ENCODE peak calls at places on chromosome 1, in seven cellular contexts. One of them, this sample, is unnamed.

GRCh38 chr1:68217060-68217554 is 15.2 kb downstream of the WLS start:
- DNase-seq in transverse colon: no peak
- DNase-seq in heart right ventricle: no peak
- DNase-seq in lower lobe of right lung: no peak
- DNase-seq in HCT116: no peak
- DNase-seq in epithelial cell of proximal tubule: no peak
- DNase-seq in AG09309: no peak
- DNase-seq in this sample: no peak

GRCh38 chr1:151340870-151341754 is 5.9 kb downstream of the RFX5 start:
- DNase-seq in epithelial cell of proximal tubule: peak
- DNase-seq in heart right ventricle: peak
- DNase-seq in AG09309: peak
- DNase-seq in transverse colon: peak
- DNase-seq in lower lobe of right lung: no peak
- DNase-seq in HCT116: peak
- DNase-seq in this sample: no peak

GRCh38 chr1:154386643-154387352 is 18.3 kb upstream of the IL6R start:
- DNase-seq in HCT116: no peak
- DNase-seq in transverse colon: peak
- DNase-seq in heart right ventricle: no peak
- DNase-seq in AG09309: no peak
- DNase-seq in epithelial cell of proximal tubule: no peak
- DNase-seq in lower lobe of right lung: no peak
- DNase-seq in this sample: no peak

GRCh38 chr1:89808429-89809117 is 12.3 kb upstream of the LRRC8D start:
- DNase-seq in transverse colon: no peak
- DNase-seq in HCT116: no peak
- DNase-seq in heart right ventricle: no peak
- DNase-seq in epithelial cell of proximal tubule: no peak
- DNase-seq in AG09309: no peak
- DNase-seq in lower lobe of right lung: no peak
- DNase-seq in this sample: no peak

GRCh38 chr1:5991784-5992033 is 516 bp downstream of the NPHP4 start:
- DNase-seq in epithelial cell of proximal tubule: no peak
- DNase-seq in HCT116: no peak
- DNase-seq in lower lobe of right lung: peak
- DNase-seq in transverse colon: peak
- DNase-seq in AG09309: no peak
- DNase-seq in heart right ventricle: no peak
- DNase-seq in this sample: no peak

GRCh38 chr1:39788758-39789570 is at the start of gene BMP8B:
- DNase-seq in HCT116: peak
- DNase-seq in epithelial cell of proximal tubule: no peak
- DNase-seq in lower lobe of right lung: peak
- DNase-seq in heart right ventricle: peak
- DNase-seq in AG09309: no peak
- DNase-seq in transverse colon: peak
- DNase-seq in this sample: no peak

GRCh38 chr1:212487774-212488435 is 55.2 kb downstream of the NENF start:
- DNase-seq in AG09309: no peak
- DNase-seq in HCT116: no peak
- DNase-seq in transverse colon: no peak
- DNase-seq in heart right ventricle: no peak
- DNase-seq in lower lobe of right lung: no peak
- DNase-seq in epithelial cell of proximal tubule: no peak
- DNase-seq in this sample: no peak

GRCh38 chr1:201298381-201299367 is 15.4 kb downstream of the PKP1 start:
- DNase-seq in lower lobe of right lung: no peak
- DNase-seq in epithelial cell of proximal tubule: no peak
- DNase-seq in transverse colon: peak
- DNase-seq in HCT116: no peak
- DNase-seq in AG09309: no peak
- DNase-seq in heart right ventricle: no peak
- DNase-seq in this sample: no peak

GRCh38 chr1:44047131-44047530 is 15.9 kb upstream of the SLC6A9 start:
- DNase-seq in heart right ventricle: no peak
- DNase-seq in HCT116: no peak
- DNase-seq in epithelial cell of proximal tubule: no peak
- DNase-seq in lower lobe of right lung: no peak
- DNase-seq in transverse colon: no peak
- DNase-seq in AG09309: no peak
- DNase-seq in this sample: no peak

GRCh38 chr1:228867951-228868730 is 132.9 kb downstream of the RHOU start:
- DNase-seq in transverse colon: no peak
- DNase-seq in lower lobe of right lung: no peak
- DNase-seq in epithelial cell of proximal tubule: no peak
- DNase-seq in AG09309: no peak
- DNase-seq in HCT116: no peak
- DNase-seq in heart right ventricle: no peak
- DNase-seq in this sample: no peak

GRCh38 chr1:76501576-76502219 is 365.6 kb upstream of the ST6GALNAC5 start:
- DNase-seq in AG09309: no peak
- DNase-seq in HCT116: no peak
- DNase-seq in epithelial cell of proximal tubule: no peak
- DNase-seq in lower lobe of right lung: no peak
- DNase-seq in transverse colon: no peak
- DNase-seq in heart right ventricle: no peak
- DNase-seq in this sample: no peak

GRCh38 chr1:94736549-94736948 is 83.6 kb upstream of the SLC44A3 start:
- DNase-seq in HCT116: no peak
- DNase-seq in heart right ventricle: no peak
- DNase-seq in transverse colon: no peak
- DNase-seq in lower lobe of right lung: no peak
- DNase-seq in epithelial cell of proximal tubule: no peak
- DNase-seq in AG09309: no peak
- DNase-seq in this sample: no peak

GRCh38 chr1:173477286-173478098 is at the start of gene PRDX6:
- DNase-seq in HCT116: peak
- DNase-seq in heart right ventricle: peak
- DNase-seq in epithelial cell of proximal tubule: no peak
- DNase-seq in transverse colon: peak
- DNase-seq in lower lobe of right lung: peak
- DNase-seq in AG09309: no peak
- DNase-seq in this sample: no peak

GRCh38 chr1:63592536-63593302 is 492 bp upstream of the PGM1 start:
- DNase-seq in lower lobe of right lung: no peak
- DNase-seq in transverse colon: peak
- DNase-seq in AG09309: no peak
- DNase-seq in HCT116: no peak
- DNase-seq in heart right ventricle: no peak
- DNase-seq in epithelial cell of proximal tubule: no peak
- DNase-seq in this sample: no peak

GRCh38 chr1:159879977-159880376 is 17.5 kb upstream of the VSIG8 start:
- DNase-seq in heart right ventricle: no peak
- DNase-seq in lower lobe of right lung: no peak
- DNase-seq in transverse colon: no peak
- DNase-seq in epithelial cell of proximal tubule: no peak
- DNase-seq in AG09309: peak
- DNase-seq in HCT116: no peak
- DNase-seq in this sample: no peak

GRCh38 chr1:73100216-73100615 is 817.9 kb upstream of the NEGR1 start:
- DNase-seq in lower lobe of right lung: no peak
- DNase-seq in epithelial cell of proximal tubule: no peak
- DNase-seq in AG09309: no peak
- DNase-seq in HCT116: no peak
- DNase-seq in transverse colon: no peak
- DNase-seq in heart right ventricle: no peak
- DNase-seq in this sample: no peak
- TF ChIP-seq CTCF in lower lobe of right lung: no peak
- TF ChIP-seq CTCF in epithelial cell of proximal tubule: peak
- TF ChIP-seq CTCF in AG09309: no peak
- TF ChIP-seq CTCF in HCT116: no peak
- TF ChIP-seq CTCF in transverse colon: no peak
- TF ChIP-seq CTCF in heart right ventricle: no peak
- TF ChIP-seq CTCF in this sample: no peak

GRCh38 chr1:9590945-9591668 is 2.4 kb downstream of the TMEM201 start:
- DNase-seq in heart right ventricle: no peak
- DNase-seq in epithelial cell of proximal tubule: no peak
- DNase-seq in AG09309: no peak
- DNase-seq in transverse colon: no peak
- DNase-seq in lower lobe of right lung: peak
- DNase-seq in HCT116: no peak
- DNase-seq in this sample: no peak
- H3K4me3 ChIP-seq in heart right ventricle: no peak
- H3K4me3 ChIP-seq in epithelial cell of proximal tubule: no peak
- H3K4me3 ChIP-seq in AG09309: no peak
- H3K4me3 ChIP-seq in transverse colon: no peak
- H3K4me3 ChIP-seq in lower lobe of right lung: no peak
- H3K4me3 ChIP-seq in HCT116: no peak
- H3K4me3 ChIP-seq in this sample: no peak

DNA sequence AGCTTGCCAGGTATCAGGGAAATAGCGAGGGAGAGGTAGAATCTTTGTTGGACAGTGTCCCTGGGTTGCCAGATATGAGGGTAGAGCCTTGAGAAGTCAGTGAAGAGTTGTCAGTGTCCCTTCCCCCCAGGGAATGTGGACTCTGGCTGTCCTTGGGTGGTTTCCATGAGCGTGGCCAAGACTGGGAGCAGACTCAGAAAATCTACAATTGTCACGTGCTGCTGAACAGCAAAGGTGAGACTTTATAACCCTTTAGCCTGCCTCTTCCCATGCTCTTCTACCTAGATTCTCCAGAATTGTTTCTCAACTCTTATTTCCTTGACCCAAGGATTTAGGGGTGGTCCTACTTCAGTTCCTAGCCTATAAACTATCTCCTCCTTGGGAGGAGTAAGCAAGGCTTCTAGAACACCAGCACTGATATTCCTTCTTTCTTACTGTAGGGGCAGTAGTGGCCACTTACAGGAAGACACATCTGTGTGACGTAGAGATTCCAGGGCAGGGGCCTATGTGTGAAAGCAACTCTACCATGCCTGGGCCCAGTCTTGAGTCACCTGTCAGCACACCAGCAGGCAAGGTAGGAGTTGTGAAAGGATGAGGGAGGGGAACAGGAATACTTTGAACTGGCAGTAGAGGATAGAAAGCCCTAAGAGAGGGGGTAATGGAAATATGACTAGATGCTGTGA is 1.6 kb downstream of the NIT1 start:
- DNase-seq in epithelial cell of proximal tubule: peak
- DNase-seq in heart right ventricle: no peak
- DNase-seq in AG09309: no peak
- DNase-seq in lower lobe of right lung: no peak
- DNase-seq in HCT116: peak
- DNase-seq in transverse colon: peak
- DNase-seq in this sample: no peak
- TF ChIP-seq CTCF in epithelial cell of proximal tubule: peak
- TF ChIP-seq CTCF in heart right ventricle: peak
- TF ChIP-seq CTCF in AG09309: peak
- TF ChIP-seq CTCF in lower lobe of right lung: no peak
- TF ChIP-seq CTCF in HCT116: peak
- TF ChIP-seq CTCF in transverse colon: peak
- TF ChIP-seq CTCF in this sample: peak

GRCh38 chr1:84164156-84164555 is 20.1 kb downstream of the PRKACB start:
- DNase-seq in epithelial cell of proximal tubule: no peak
- DNase-seq in AG09309: no peak
- DNase-seq in heart right ventricle: no peak
- DNase-seq in lower lobe of right lung: no peak
- DNase-seq in HCT116: no peak
- DNase-seq in transverse colon: no peak
- DNase-seq in this sample: no peak
- H3K4me3 ChIP-seq in epithelial cell of proximal tubule: no peak
- H3K4me3 ChIP-seq in AG09309: no peak
- H3K4me3 ChIP-seq in heart right ventricle: no peak
- H3K4me3 ChIP-seq in lower lobe of right lung: no peak
- H3K4me3 ChIP-seq in HCT116: no peak
- H3K4me3 ChIP-seq in transverse colon: no peak
- H3K4me3 ChIP-seq in this sample: no peak

GRCh38 chr1:18200136-18200717 is 92.6 kb downstream of the IGSF21 start:
- DNase-seq in lower lobe of right lung: no peak
- DNase-seq in epithelial cell of proximal tubule: no peak
- DNase-seq in transverse colon: no peak
- DNase-seq in heart right ventricle: no peak
- DNase-seq in AG09309: no peak
- DNase-seq in HCT116: no peak
- DNase-seq in this sample: no peak
- TF ChIP-seq CTCF in lower lobe of right lung: no peak
- TF ChIP-seq CTCF in epithelial cell of proximal tubule: peak
- TF ChIP-seq CTCF in transverse colon: no peak
- TF ChIP-seq CTCF in heart right ventricle: peak
- TF ChIP-seq CTCF in AG09309: no peak
- TF ChIP-seq CTCF in HCT116: peak
- TF ChIP-seq CTCF in this sample: no peak

GRCh38 chr1:225879521-225880209 is 2.5 kb downstream of the TMEM63A start:
- DNase-seq in lower lobe of right lung: peak
- DNase-seq in heart right ventricle: no peak
- DNase-seq in HCT116: no peak
- DNase-seq in epithelial cell of proximal tubule: no peak
- DNase-seq in AG09309: no peak
- DNase-seq in transverse colon: peak
- DNase-seq in this sample: no peak
- H3K4me3 ChIP-seq in lower lobe of right lung: peak
- H3K4me3 ChIP-seq in heart right ventricle: no peak
- H3K4me3 ChIP-seq in HCT116: no peak
- H3K4me3 ChIP-seq in epithelial cell of proximal tubule: peak
- H3K4me3 ChIP-seq in AG09309: no peak
- H3K4me3 ChIP-seq in transverse colon: no peak
- H3K4me3 ChIP-seq in this sample: no peak

GRCh38 chr1:206880310-206880709 is 14.9 kb downstream of the IL20 start:
- DNase-seq in epithelial cell of proximal tubule: no peak
- DNase-seq in lower lobe of right lung: no peak
- DNase-seq in AG09309: no peak
- DNase-seq in HCT116: no peak
- DNase-seq in heart right ventricle: no peak
- DNase-seq in transverse colon: no peak
- DNase-seq in this sample: no peak

GRCh38 chr1:206882555-206882954 is 14.7 kb upstream of the IL24 start:
- DNase-seq in transverse colon: no peak
- DNase-seq in epithelial cell of proximal tubule: no peak
- DNase-seq in lower lobe of right lung: no peak
- DNase-seq in heart right ventricle: no peak
- DNase-seq in AG09309: no peak
- DNase-seq in HCT116: no peak
- DNase-seq in this sample: no peak

GRCh38 chr1:206883160-206883559 is 14.1 kb upstream of the IL24 start:
- DNase-seq in heart right ventricle: no peak
- DNase-seq in HCT116: no peak
- DNase-seq in transverse colon: no peak
- DNase-seq in epithelial cell of proximal tubule: no peak
- DNase-seq in AG09309: no peak
- DNase-seq in lower lobe of right lung: no peak
- DNase-seq in this sample: no peak

GRCh38 chr1:206875752-206876380 is 10.4 kb downstream of the IL20 start:
- DNase-seq in transverse colon: no peak
- DNase-seq in AG09309: no peak
- DNase-seq in HCT116: no peak
- DNase-seq in epithelial cell of proximal tubule: no peak
- DNase-seq in heart right ventricle: no peak
- DNase-seq in lower lobe of right lung: no peak
- DNase-seq in this sample: no peak

DNA sequence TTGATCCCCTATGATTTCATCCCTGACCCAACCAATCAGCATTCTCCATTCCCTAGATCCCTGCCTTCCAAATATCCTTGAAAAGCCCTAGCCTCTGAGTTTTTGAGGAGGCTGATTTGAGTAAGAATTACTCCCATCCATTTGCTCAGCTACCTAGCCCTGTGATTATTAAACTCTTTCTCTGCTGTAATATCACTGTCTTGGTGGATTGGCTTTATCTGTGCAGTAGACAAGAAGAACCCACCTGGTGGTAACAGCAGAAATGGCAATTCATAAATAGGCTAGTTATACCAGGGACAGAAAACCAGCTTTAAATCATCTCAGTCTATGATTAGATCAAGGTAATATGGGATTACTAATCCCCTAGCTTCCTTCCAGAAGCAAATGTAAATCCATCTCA is 13.0 kb downstream of the IL20 start:
- DNase-seq in lower lobe of right lung: no peak
- DNase-seq in AG09309: no peak
- DNase-seq in epithelial cell of proximal tubule: no peak
- DNase-seq in heart right ventricle: no peak
- DNase-seq in HCT116: peak
- DNase-seq in transverse colon: no peak
- DNase-seq in this sample: no peak
- TF ChIP-seq CTCF in lower lobe of right lung: no peak
- TF ChIP-seq CTCF in AG09309: no peak
- TF ChIP-seq CTCF in epithelial cell of proximal tubule: peak
- TF ChIP-seq CTCF in heart right ventricle: no peak
- TF ChIP-seq CTCF in HCT116: peak
- TF ChIP-seq CTCF in transverse colon: no peak
- TF ChIP-seq CTCF in this sample: no peak

This sample was measured in kidney epithelial cell.